ENCODE peak calls at places on chromosomes 5 and 9, in seven cellular contexts. U is SK-N-MC; E is activated T-helper 1 cell treated with Interleukin-2 at 50 U/mL for 16 hours; O is fibroblast of the aortic adventitia; Z is CD8-positive, alpha-beta T cell; L is glomerular endothelial cell; A is right cardiac atrium. F is an unnamed sample.

GRCh38 chr5:20619606-20620005 is 631.6 kb upstream of the CDH18 start:
- DNase-seq in U (no peak), E (no peak), O (no peak), Z (no peak), L (no peak), A (no peak), F (no peak)

GRCh38 chr9:37775216-37775919 is 9.5 kb downstream of the EXOSC3 start:
- DNase-seq in U (no peak), E (no peak), O (no peak), Z (no peak), L (no peak), A (no peak), F (no peak)

GRCh38 chr9:122001491-122002201 is 91.5 kb downstream of the TTLL11 start:
- DNase-seq in U (no peak), E (no peak), O (peak; percentile 25), Z (no peak), L (no peak), A (peak; percentile 57), F (no peak)

GRCh38 chr5:142143878-142144277 is 35.3 kb downstream of the NDFIP1 start:
- DNase-seq in U (no peak), E (no peak), O (peak; percentile 72), Z (no peak), L (peak; percentile 29), A (no peak), F (no peak)

GRCh38 chr5:105828855-105829254 is 1841.9 kb downstream of the EFNA5 start:
- DNase-seq in U (no peak), E (no peak), O (no peak), Z (no peak), L (no peak), A (no peak), F (no peak)

GRCh38 chr9:132669329-132669635 is 501 bp downstream of the DDX31 start:
- DNase-seq in U (no peak), E (no peak), O (no peak), Z (no peak), L (no peak), A (no peak), F (no peak)

GRCh38 chr5:168132186-168132585 is 159.3 kb upstream of the WWC1 start:
- DNase-seq in U (no peak), E (no peak), O (no peak), Z (no peak), L (no peak), A (no peak), F (no peak)

GRCh38 chr5:21165344-21165743 is 1177.3 kb upstream of the CDH18 start:
- DNase-seq in U (no peak), E (no peak), O (no peak), Z (no peak), L (no peak), A (no peak), F (no peak)

GRCh38 chr9:93128715-93129224 is 5.3 kb downstream of the NINJ1 start:
- DNase-seq in U (no peak), E (no peak), O (no peak), Z (no peak), L (no peak), A (no peak), F (peak; percentile 15)

GRCh38 chr9:15417626-15418025 is 5.0 kb upstream of the SNAPC3 start:
- DNase-seq in U (no peak), E (no peak), O (no peak), Z (no peak), L (no peak), A (no peak), F (no peak)

GRCh38 chr9:994005-994404 is 17.6 kb downstream of the DMRT3 start:
- DNase-seq in U (no peak), E (no peak), O (no peak), Z (no peak), L (no peak), A (no peak), F (no peak)

GRCh38 chr9:34884732-34885131 is 73.4 kb upstream of the PHF24 start:
- DNase-seq in U (no peak), E (no peak), O (no peak), Z (no peak), L (no peak), A (no peak), F (no peak)

GRCh38 chr5:73189816-73190451 is 16.9 kb downstream of the TMEM174 start:
- DNase-seq in U (no peak), E (no peak), O (peak; percentile 91), Z (no peak), L (no peak), A (no peak), F (peak; percentile 72)

GRCh38 chr9:107190031-107190935 is 92.8 kb upstream of the RAD23B start:
- DNase-seq in U (no peak), E (no peak), O (peak; percentile 49), Z (no peak), L (no peak), A (no peak), F (no peak)